ENCODE peak calls at places on chromosomes 13 and 19, in nine cellular contexts. One of them, this sample, is unnamed.

GRCh38 chr19:16368385-16369305 is 44.0 kb downstream of the KLF2 start:
- DNase-seq in epithelial cell of esophagus: no peak
- DNase-seq in breast epithelium: no peak
- DNase-seq in activated CD8-positive, alpha-beta memory T cell treated with anti-CD3 and anti-CD28 coated beads for 48 hours: no peak
- DNase-seq in stimulated activated CD4-positive, alpha-beta T cell treated with anti-CD3 and anti-CD28 coated beads, TNF-alpha, amount 100 ng/mL, for 24 hours: no peak
- DNase-seq in Kasumi-1: no peak
- DNase-seq in glutamatergic neuron: no peak
- DNase-seq in small intestine: no peak
- DNase-seq in HL-60: no peak
- DNase-seq in this sample: no peak

GRCh38 chr19:7905298-7905697 is 1.6 kb downstream of the MAP2K7 start:
- DNase-seq in epithelial cell of esophagus: no peak
- DNase-seq in breast epithelium: no peak
- DNase-seq in activated CD8-positive, alpha-beta memory T cell treated with anti-CD3 and anti-CD28 coated beads for 48 hours: no peak
- DNase-seq in stimulated activated CD4-positive, alpha-beta T cell treated with anti-CD3 and anti-CD28 coated beads, TNF-alpha, amount 100 ng/mL, for 24 hours: no peak
- DNase-seq in Kasumi-1: no peak
- DNase-seq in glutamatergic neuron: no peak
- DNase-seq in small intestine: no peak
- DNase-seq in HL-60: no peak
- DNase-seq in this sample: no peak

GRCh38 chr19:55601127-55601526 is 1.0 kb downstream of the ZNF524 start:
- DNase-seq in epithelial cell of esophagus: peak
- DNase-seq in breast epithelium: no peak
- DNase-seq in activated CD8-positive, alpha-beta memory T cell treated with anti-CD3 and anti-CD28 coated beads for 48 hours: no peak
- DNase-seq in stimulated activated CD4-positive, alpha-beta T cell treated with anti-CD3 and anti-CD28 coated beads, TNF-alpha, amount 100 ng/mL, for 24 hours: no peak
- DNase-seq in Kasumi-1: no peak
- DNase-seq in glutamatergic neuron: no peak
- DNase-seq in small intestine: no peak
- DNase-seq in HL-60: no peak
- DNase-seq in this sample: no peak

GRCh38 chr19:28292822-28293500 is 920.0 kb downstream of the UQCRFS1 start:
- DNase-seq in epithelial cell of esophagus: no peak
- DNase-seq in breast epithelium: no peak
- DNase-seq in activated CD8-positive, alpha-beta memory T cell treated with anti-CD3 and anti-CD28 coated beads for 48 hours: no peak
- DNase-seq in stimulated activated CD4-positive, alpha-beta T cell treated with anti-CD3 and anti-CD28 coated beads, TNF-alpha, amount 100 ng/mL, for 24 hours: no peak
- DNase-seq in Kasumi-1: no peak
- DNase-seq in glutamatergic neuron: peak
- DNase-seq in small intestine: no peak
- DNase-seq in HL-60: no peak
- DNase-seq in this sample: no peak

GRCh38 chr19:40718774-40719391 is 2.0 kb downstream of the ITPKC start:
- DNase-seq in epithelial cell of esophagus: peak
- DNase-seq in breast epithelium: peak
- DNase-seq in activated CD8-positive, alpha-beta memory T cell treated with anti-CD3 and anti-CD28 coated beads for 48 hours: no peak
- DNase-seq in stimulated activated CD4-positive, alpha-beta T cell treated with anti-CD3 and anti-CD28 coated beads, TNF-alpha, amount 100 ng/mL, for 24 hours: no peak
- DNase-seq in Kasumi-1: no peak
- DNase-seq in glutamatergic neuron: peak
- DNase-seq in small intestine: peak
- DNase-seq in HL-60: no peak
- DNase-seq in this sample: peak

GRCh38 chr19:13984875-13985741 is 21.0 kb downstream of the RFX1 start:
- DNase-seq in epithelial cell of esophagus: no peak
- DNase-seq in breast epithelium: no peak
- DNase-seq in activated CD8-positive, alpha-beta memory T cell treated with anti-CD3 and anti-CD28 coated beads for 48 hours: no peak
- DNase-seq in stimulated activated CD4-positive, alpha-beta T cell treated with anti-CD3 and anti-CD28 coated beads, TNF-alpha, amount 100 ng/mL, for 24 hours: no peak
- DNase-seq in Kasumi-1: no peak
- DNase-seq in glutamatergic neuron: no peak
- DNase-seq in small intestine: no peak
- DNase-seq in HL-60: peak
- DNase-seq in this sample: no peak

GRCh38 chr13:50843256-50844043 is at the start of gene DLEU7:
- DNase-seq in epithelial cell of esophagus: no peak
- DNase-seq in breast epithelium: no peak
- DNase-seq in activated CD8-positive, alpha-beta memory T cell treated with anti-CD3 and anti-CD28 coated beads for 48 hours: no peak
- DNase-seq in stimulated activated CD4-positive, alpha-beta T cell treated with anti-CD3 and anti-CD28 coated beads, TNF-alpha, amount 100 ng/mL, for 24 hours: no peak
- DNase-seq in Kasumi-1: no peak
- DNase-seq in glutamatergic neuron: peak
- DNase-seq in small intestine: no peak
- DNase-seq in HL-60: no peak
- DNase-seq in this sample: no peak

GRCh38 chr13:27678306-27679040 is 56.8 kb downstream of the POLR1D start:
- DNase-seq in epithelial cell of esophagus: peak
- DNase-seq in breast epithelium: no peak
- DNase-seq in activated CD8-positive, alpha-beta memory T cell treated with anti-CD3 and anti-CD28 coated beads for 48 hours: no peak
- DNase-seq in stimulated activated CD4-positive, alpha-beta T cell treated with anti-CD3 and anti-CD28 coated beads, TNF-alpha, amount 100 ng/mL, for 24 hours: no peak
- DNase-seq in Kasumi-1: no peak
- DNase-seq in glutamatergic neuron: no peak
- DNase-seq in small intestine: peak
- DNase-seq in HL-60: no peak
- DNase-seq in this sample: no peak

GRCh38 chr19:17902701-17903100 is 30.1 kb upstream of the CCDC124 start:
- DNase-seq in epithelial cell of esophagus: peak
- DNase-seq in breast epithelium: no peak
- DNase-seq in activated CD8-positive, alpha-beta memory T cell treated with anti-CD3 and anti-CD28 coated beads for 48 hours: no peak
- DNase-seq in stimulated activated CD4-positive, alpha-beta T cell treated with anti-CD3 and anti-CD28 coated beads, TNF-alpha, amount 100 ng/mL, for 24 hours: no peak
- DNase-seq in Kasumi-1: no peak
- DNase-seq in glutamatergic neuron: no peak
- DNase-seq in small intestine: no peak
- DNase-seq in HL-60: no peak
- DNase-seq in this sample: no peak